ENCODE peak calls at places on chromosomes 1 and 21, in eight cellular contexts. Z is AG09319; E is MCF 10A; Y is AG04450; C is fibroblast of the conjunctiva; X is stimulated activated CD4-positive, alpha-beta T cell treated with anti-CD3 and anti-CD28 coated beads, Interleukin-1b, Interleukin-23, amount 100 ng/mL, for 4 hours; T is NCI-H2029 treated with DMSO at 0.1 percent for 48 hours; D is head of caudate nucleus. V is an unnamed sample.

GRCh38 chr21:28066051-28066450 is 926.6 kb downstream of the LTN1 start:
- DNase-seq in Z (no peak), E (no peak), Y (no peak), C (no peak), X (no peak), T (no peak), D (no peak), V (no peak)

GRCh38 chr21:43869486-43870325 is 4.7 kb downstream of the AGPAT3 start:
- DNase-seq in Z (no peak), E (no peak), Y (no peak), C (no peak), X (no peak), T (no peak), D (no peak), V (no peak)

GRCh38 chr1:155598842-155599331 is 11.1 kb upstream of the MSTO1 start:
- DNase-seq in Z (no peak), E (no peak), Y (no peak), C (peak; percentile 20), X (no peak), T (no peak), D (peak; percentile 67), V (peak; percentile 9)

GRCh38 chr21:35206141-35207125 is 157.3 kb upstream of the RUNX1 start:
- DNase-seq in Z (no peak), E (peak; percentile 51), Y (no peak), C (no peak), X (no peak), T (peak; percentile 74), D (no peak), V (no peak)

GRCh38 chr1:144101397-144102050 is 129.7 kb upstream of the FAM72C start:
- DNase-seq in Z (no peak), E (peak; percentile 32), Y (no peak), C (no peak), X (no peak), T (no peak), D (peak; percentile 27), V (no peak)

GRCh38 chr1:8764301-8764937 is 53.0 kb downstream of the RERE start:
- DNase-seq in Z (no peak), E (no peak), Y (no peak), C (no peak), X (no peak), T (no peak), D (no peak), V (no peak)

GRCh38 chr1:228152097-228152917 is 2.6 kb downstream of the GJC2 start:
- DNase-seq in Z (no peak), E (no peak), Y (no peak), C (no peak), X (no peak), T (no peak), D (no peak), V (no peak)

GRCh38 chr1:201229771-201230635 is 39.4 kb downstream of the IGFN1 start:
- DNase-seq in Z (no peak), E (peak; percentile 78), Y (no peak), C (no peak), X (no peak), T (no peak), D (no peak), V (peak; percentile 6)

GRCh38 chr1:110211503-110212164 is 1.5 kb downstream of the KCNC4 start:
- DNase-seq in Z (no peak), E (no peak), Y (no peak), C (no peak), X (peak; percentile 25), T (no peak), D (no peak), V (no peak)